ENCODE peak calls at places on chromosomes 11 and 22, in five cellular contexts. I is HEK293T, Q is HAP-1, W is substantia nigra, S is tibial nerve. P is an unnamed sample.

GRCh38 chr11:94877446-94878200 is 95.7 kb downstream of the CWC15 start:
- DNase-seq in I (no peak), Q (no peak), W (no peak), S (no peak), P (no peak)

GRCh38 chr11:85845052-85845631 is 10.0 kb upstream of the CCDC83 start:
- DNase-seq in I (no peak), Q (no peak), W (no peak), S (no peak), P (no peak)

GRCh38 chr11:76620471-76620870 is 50.1 kb downstream of the LRRC32 start:
- DNase-seq in I (no peak), Q (no peak), W (no peak), S (no peak), P (no peak)

GRCh38 chr22:28855355-28856094 is 27.8 kb upstream of the ZNRF3 start:
- DNase-seq in I (peak; percentile 83), Q (peak; percentile 61), W (peak; percentile 10), S (no peak), P (no peak)

GRCh38 chr11:978073-978720 is 52.5 kb downstream of the AP2A2 start:
- DNase-seq in I (no peak), Q (no peak), W (no peak), S (no peak), P (no peak)

GRCh38 chr11:113378013-113378412 is 9.6 kb upstream of the ANKK1 start:
- DNase-seq in I (no peak), Q (no peak), W (no peak), S (no peak), P (no peak)

GRCh38 chr11:16917941-16918340 is 96.3 kb downstream of the PLEKHA7 start:
- DNase-seq in I (no peak), Q (no peak), W (no peak), S (no peak), P (no peak)

GRCh38 chr11:118998388-118998717 is 415 bp downstream of the CENATAC start:
- DNase-seq in I (no peak), Q (no peak), W (no peak), S (no peak), P (no peak)

GRCh38 chr11:2940930-2941821 is 12.0 kb upstream of the PHLDA2 start:
- DNase-seq in I (no peak), Q (no peak), W (no peak), S (no peak), P (no peak)

GRCh38 chr11:134471341-134472187 is 59.5 kb upstream of the B3GAT1 start:
- DNase-seq in I (no peak), Q (no peak), W (no peak), S (no peak), P (peak; percentile 96)

GRCh38 chr22:46454233-46454909 is 83.0 kb downstream of the CELSR1 start:
- DNase-seq in I (no peak), Q (no peak), W (no peak), S (no peak), P (no peak)

GRCh38 chr11:111387318-111387863 is 8.3 kb upstream of the POU2AF1 start:
- DNase-seq in I (no peak), Q (no peak), W (peak; percentile 34), S (no peak), P (no peak)

GRCh38 chr11:117315285-117316196 is 515 bp downstream of the BACE1 start:
- DNase-seq in I (peak; percentile 33), Q (no peak), W (no peak), S (no peak), P (no peak)

GRCh38 chr11:6604081-6604626 is 580 bp downstream of the ILK start:
- DNase-seq in I (peak; percentile 56), Q (peak; percentile 44), W (peak; percentile 41), S (peak; percentile 38), P (peak; percentile 92)

GRCh38 chr11:8584096-8584495 is 9.9 kb downstream of the STK33 start:
- DNase-seq in I (no peak), Q (no peak), W (no peak), S (no peak), P (no peak)

GRCh38 chr11:122795281-122795680 is 43.0 kb upstream of the CRTAM start:
- DNase-seq in I (no peak), Q (no peak), W (no peak), S (no peak), P (no peak)

GRCh38 chr11:37504066-37504611 is 906.1 kb upstream of the RAG2 start:
- DNase-seq in I (no peak), Q (peak; percentile 80), W (no peak), S (no peak), P (no peak)

GRCh38 chr11:56948991-56949390 is 39.7 kb upstream of the OR5AK2 start:
- DNase-seq in I (no peak), Q (no peak), W (no peak), S (no peak), P (no peak)

GRCh38 chr11:19879309-19880087 is 166.9 kb downstream of the NAV2 start:
- DNase-seq in I (no peak), Q (no peak), W (no peak), S (no peak), P (no peak)